ENCODE peak calls at places on chromosome 11, in four cellular contexts. One of them, this sample, is unnamed.

GRCh38 chr11:108198833-108199232 is 23.6 kb downstream of the NPAT start:
- DNase-seq in HepG2: no peak
- DNase-seq in SK-N-SH: no peak
- DNase-seq in K562: no peak
- DNase-seq in this sample: no peak

GRCh38 chr11:35265755-35266454 is 126.9 kb downstream of the CD44 start:
- DNase-seq in HepG2: no peak
- DNase-seq in SK-N-SH: no peak
- DNase-seq in K562: no peak
- DNase-seq in this sample: no peak

GRCh38 chr11:120908521-120909181 is 115.3 kb upstream of the TBCEL start:
- DNase-seq in HepG2: no peak
- DNase-seq in SK-N-SH: no peak
- DNase-seq in K562: no peak
- DNase-seq in this sample: no peak

GRCh38 chr11:12723410-12724297 is 49.4 kb downstream of the TEAD1 start:
- DNase-seq in HepG2: peak; percentile 73
- DNase-seq in SK-N-SH: no peak
- DNase-seq in K562: no peak
- DNase-seq in this sample: no peak

GRCh38 chr11:126159719-126160344 is 51.6 kb downstream of the RPUSD4 start:
- DNase-seq in HepG2: no peak
- DNase-seq in SK-N-SH: no peak
- DNase-seq in K562: peak; percentile 73
- DNase-seq in this sample: peak; percentile 48

GRCh38 chr11:30583505-30584280 is 2.5 kb downstream of the MPPED2 start:
- DNase-seq in HepG2: no peak
- DNase-seq in SK-N-SH: peak; percentile 32
- DNase-seq in K562: no peak
- DNase-seq in this sample: peak; percentile 35

GRCh38 chr11:115776916-115777315 is 272.7 kb upstream of the CADM1 start:
- DNase-seq in HepG2: no peak
- DNase-seq in SK-N-SH: no peak
- DNase-seq in K562: no peak
- DNase-seq in this sample: no peak

GRCh38 chr11:83852775-83853442 is 566.7 kb upstream of the CCDC90B start:
- DNase-seq in HepG2: peak; percentile 87
- DNase-seq in SK-N-SH: no peak
- DNase-seq in K562: no peak
- DNase-seq in this sample: no peak

GRCh38 chr11:44380820-44381219 is 70.9 kb upstream of the ALX4 start:
- DNase-seq in HepG2: no peak
- DNase-seq in SK-N-SH: no peak
- DNase-seq in K562: no peak
- DNase-seq in this sample: no peak

GRCh38 chr11:73358071-73358470 is 18.1 kb upstream of the RELT start:
- DNase-seq in HepG2: no peak
- DNase-seq in SK-N-SH: no peak
- DNase-seq in K562: no peak
- DNase-seq in this sample: no peak

GRCh38 chr11:37858398-37858797 is 1260.4 kb upstream of the RAG2 start:
- DNase-seq in HepG2: no peak
- DNase-seq in SK-N-SH: no peak
- DNase-seq in K562: no peak
- DNase-seq in this sample: no peak

GRCh38 chr11:44998051-44998450 is 47.4 kb upstream of the TP53I11 start:
- DNase-seq in HepG2: no peak
- DNase-seq in SK-N-SH: no peak
- DNase-seq in K562: no peak
- DNase-seq in this sample: no peak

GRCh38 chr11:134978388-134979088 is 566.5 kb upstream of the B3GAT1 start:
- DNase-seq in HepG2: no peak
- DNase-seq in SK-N-SH: peak; percentile 32
- DNase-seq in K562: peak; percentile 11
- DNase-seq in this sample: peak; percentile 29

GRCh38 chr11:87425943-87426342 is 388.2 kb downstream of the TMEM135 start:
- DNase-seq in HepG2: no peak
- DNase-seq in SK-N-SH: no peak
- DNase-seq in K562: no peak
- DNase-seq in this sample: no peak

GRCh38 chr11:86134580-86135318 is 65.9 kb upstream of the PICALM start:
- DNase-seq in HepG2: peak; percentile 34
- DNase-seq in SK-N-SH: no peak
- DNase-seq in K562: peak; percentile 72
- DNase-seq in this sample: no peak

GRCh38 chr11:86596861-86597632 is 75.4 kb downstream of the ME3 start:
- DNase-seq in HepG2: no peak
- DNase-seq in SK-N-SH: no peak
- DNase-seq in K562: no peak
- DNase-seq in this sample: no peak

GRCh38 chr11:64767344-64768299 is 7.8 kb upstream of the PYGM start:
- DNase-seq in HepG2: peak; percentile 67
- DNase-seq in SK-N-SH: peak; percentile 76
- DNase-seq in K562: no peak
- DNase-seq in this sample: peak; percentile 88
- TF ChIP-seq FOXJ3 in HepG2: no peak
- TF ChIP-seq FOXJ3 in SK-N-SH: no peak
- TF ChIP-seq FOXJ3 in K562: no peak
- TF ChIP-seq FOXJ3 in this sample: no peak

GRCh38 chr11:113779496-113779895 is at the start of gene CLDN25:
- DNase-seq in HepG2: no peak
- DNase-seq in SK-N-SH: no peak
- DNase-seq in K562: no peak
- DNase-seq in this sample: no peak

GRCh38 chr11:113781682-113782081 is 2.1 kb downstream of the CLDN25 start:
- DNase-seq in HepG2: no peak
- DNase-seq in SK-N-SH: no peak
- DNase-seq in K562: no peak
- DNase-seq in this sample: no peak

GRCh38 chr11:113782134-113782533 is 2.5 kb downstream of the CLDN25 start:
- DNase-seq in HepG2: no peak
- DNase-seq in SK-N-SH: no peak
- DNase-seq in K562: no peak
- DNase-seq in this sample: no peak

GRCh38 chr11:113774174-113774503 is 647 bp upstream of the ZW10 start:
- DNase-seq in HepG2: no peak
- DNase-seq in SK-N-SH: no peak
- DNase-seq in K562: no peak
- DNase-seq in this sample: no peak

GRCh38 chr11:113778111-113778910 is 1.3 kb upstream of the CLDN25 start:
- DNase-seq in HepG2: peak; percentile 40
- DNase-seq in SK-N-SH: peak; percentile 58
- DNase-seq in K562: no peak
- DNase-seq in this sample: no peak
- TF ChIP-seq FOXJ3 in HepG2: no peak
- TF ChIP-seq FOXJ3 in SK-N-SH: peak; percentile 64
- TF ChIP-seq FOXJ3 in K562: no peak
- TF ChIP-seq FOXJ3 in this sample: no peak

DNA sequence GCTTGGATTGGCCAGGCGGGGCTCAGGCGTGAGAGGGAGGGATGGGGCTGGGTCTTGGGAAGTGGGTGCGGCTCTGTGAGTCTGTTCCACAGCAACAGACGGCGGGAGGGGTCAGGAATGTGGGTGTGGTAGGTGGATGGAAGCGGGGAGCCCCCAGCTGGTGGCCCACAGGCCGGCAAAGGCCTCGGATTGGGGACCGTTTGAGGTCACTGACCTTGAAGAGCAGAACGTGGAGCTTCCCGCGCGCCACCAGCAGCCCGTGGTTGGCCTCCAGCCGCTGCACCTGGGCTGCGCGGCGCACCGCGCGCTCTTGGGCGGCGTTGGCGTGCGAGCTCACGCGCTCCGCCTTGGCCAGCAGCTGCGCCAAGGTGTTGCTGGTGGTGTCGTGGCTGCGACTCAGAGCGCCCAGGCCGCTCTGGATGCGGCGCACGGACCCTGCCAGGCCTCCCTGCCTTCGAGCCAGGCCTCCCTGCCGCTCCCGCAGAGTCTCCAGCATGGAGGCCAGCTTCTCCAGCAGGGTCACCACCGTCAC is 356 bp downstream of the CAVIN3 start:
- DNase-seq in HepG2: no peak
- DNase-seq in SK-N-SH: peak; percentile 35
- DNase-seq in K562: peak; percentile 26
- DNase-seq in this sample: peak; percentile 76
- TF ChIP-seq FOXJ3 in HepG2: no peak
- TF ChIP-seq FOXJ3 in SK-N-SH: no peak
- TF ChIP-seq FOXJ3 in K562: no peak
- TF ChIP-seq FOXJ3 in this sample: no peak

GRCh38 chr11:29006668-29007067 is 898.5 kb downstream of the METTL15 start:
- DNase-seq in HepG2: no peak
- DNase-seq in SK-N-SH: no peak
- DNase-seq in K562: no peak
- DNase-seq in this sample: no peak

GRCh38 chr11:29012507-29012906 is 904.3 kb downstream of the METTL15 start:
- DNase-seq in HepG2: no peak
- DNase-seq in SK-N-SH: no peak
- DNase-seq in K562: no peak
- DNase-seq in this sample: no peak

GRCh38 chr11:29005401-29005980 is 897.3 kb downstream of the METTL15 start:
- DNase-seq in HepG2: peak; percentile 2
- DNase-seq in SK-N-SH: no peak
- DNase-seq in K562: no peak
- DNase-seq in this sample: peak; percentile 13

GRCh38 chr11:29008481-29008880 is 900.3 kb downstream of the METTL15 start:
- DNase-seq in HepG2: no peak
- DNase-seq in SK-N-SH: no peak
- DNase-seq in K562: no peak
- DNase-seq in this sample: no peak

GRCh38 chr11:29009426-29009825 is 901.2 kb downstream of the METTL15 start:
- DNase-seq in HepG2: no peak
- DNase-seq in SK-N-SH: no peak
- DNase-seq in K562: no peak
- DNase-seq in this sample: no peak
- TF ChIP-seq FOXJ3 in HepG2: no peak
- TF ChIP-seq FOXJ3 in SK-N-SH: no peak
- TF ChIP-seq FOXJ3 in K562: no peak
- TF ChIP-seq FOXJ3 in this sample: no peak

DNA sequence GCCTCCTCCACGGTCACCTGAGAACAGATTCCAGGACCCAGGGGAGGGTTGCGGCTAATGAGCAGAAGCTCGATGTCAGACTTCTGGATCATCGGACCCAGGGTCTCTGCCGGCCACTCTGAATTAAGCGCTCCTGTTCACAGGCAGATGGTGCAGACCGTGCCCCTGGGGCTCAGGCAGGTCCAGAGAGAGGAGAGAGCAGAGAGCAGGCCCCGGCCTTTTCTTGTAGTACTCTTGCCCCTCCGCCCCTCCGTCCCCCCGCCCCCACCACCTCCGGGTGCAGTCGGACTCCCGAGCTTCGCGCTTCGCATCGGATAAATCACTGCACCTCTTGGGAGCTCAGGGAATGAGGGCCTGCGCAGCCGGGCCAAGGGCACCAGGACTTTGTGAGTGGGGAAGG is 50.3 kb downstream of the RPS6KA4 start:
- DNase-seq in HepG2: no peak
- DNase-seq in SK-N-SH: no peak
- DNase-seq in K562: no peak
- DNase-seq in this sample: no peak
- TF ChIP-seq FOXJ3 in HepG2: no peak
- TF ChIP-seq FOXJ3 in SK-N-SH: no peak
- TF ChIP-seq FOXJ3 in K562: no peak
- TF ChIP-seq FOXJ3 in this sample: no peak

DNA sequence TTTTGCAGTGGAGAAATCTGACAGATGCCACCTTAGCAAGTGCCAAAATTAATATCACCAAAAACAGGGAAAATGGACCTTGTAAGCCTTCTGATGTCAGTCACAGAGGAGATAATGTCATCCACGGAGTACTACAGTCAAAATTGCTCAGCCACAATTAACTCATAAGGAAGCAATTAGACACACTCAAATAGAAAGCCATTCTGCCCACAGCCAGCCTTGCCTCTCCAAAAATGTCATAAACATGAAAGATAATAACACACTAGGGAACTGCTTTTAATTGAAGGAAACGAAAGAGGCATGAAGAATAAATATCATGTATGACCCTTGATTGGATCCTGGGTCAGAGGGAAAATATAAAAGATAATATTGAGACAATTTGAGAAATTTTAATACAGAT is 505.6 kb upstream of the API5 start:
- DNase-seq in HepG2: no peak
- DNase-seq in SK-N-SH: no peak
- DNase-seq in K562: no peak
- DNase-seq in this sample: no peak
- TF ChIP-seq FOXJ3 in HepG2: no peak
- TF ChIP-seq FOXJ3 in SK-N-SH: no peak
- TF ChIP-seq FOXJ3 in K562: no peak
- TF ChIP-seq FOXJ3 in this sample: no peak

This sample was measured in WTC11.